ENCODE peak calls at places on chromosomes 4 and X, in ten cellular contexts. D is adrenal gland, A is Peyer's patch, L is heart left ventricle, Z is upper lobe of left lung, V is body of pancreas, F is ovary, T is gastrocnemius medialis, K is esophagus squamous epithelium, S is transverse colon. M is an unnamed sample.

GRCh38 chr4:174828845-174829701 is at the start of gene GLRA3:
- DNase-seq in A (peak; percentile 71), L (no peak), D (peak; percentile 16), T (no peak), V (peak; percentile 65), Z (peak; percentile 86), S (peak; percentile 15), K (no peak), F (no peak), M (no peak)

GRCh38 chr4:150310159-150310895 is 232.1 kb downstream of the DCLK2 start:
- DNase-seq in D (no peak), A (no peak), T (no peak), S (no peak), Z (no peak), L (no peak), V (no peak), K (no peak), F (no peak), M (no peak)

GRCh38 chrX:24956828-24957227 is 58.9 kb downstream of the ARX start:
- DNase-seq in V (no peak), D (no peak), S (no peak), L (no peak), T (no peak), Z (no peak), A (no peak), K (no peak), F (no peak), M (no peak)

GRCh38 chr4:123419885-123420743 is 23.5 kb downstream of the SPRY1 start:
- DNase-seq in K (no peak), T (no peak), D (no peak), V (no peak), L (no peak), Z (no peak), A (no peak), F (no peak), S (no peak), M (no peak)

GRCh38 chr4:38055566-38055965 is 95.4 kb downstream of the PTTG2 start:
- DNase-seq in K (no peak), V (no peak), T (no peak), A (no peak), L (no peak), Z (no peak), F (no peak), D (no peak), S (no peak), M (no peak)

GRCh38 chrX:129642641-129643040 is 12.1 kb downstream of the APLN start:
- DNase-seq in T (no peak), S (no peak), Z (no peak), A (no peak), V (no peak), K (no peak), D (peak; percentile 64), L (no peak), F (no peak), M (no peak)

GRCh38 chrX:41449615-41450014 is 2.5 kb downstream of the NYX start:
- DNase-seq in V (no peak), Z (no peak), L (peak; percentile 25), D (no peak), S (no peak), K (no peak), T (peak; percentile 47), A (no peak), F (no peak), M (no peak)

GRCh38 chr4:27088491-27088890 is 227.8 kb downstream of the STIM2 start:
- DNase-seq in S (no peak), V (no peak), F (no peak), L (no peak), Z (no peak), K (no peak), T (no peak), D (no peak), A (no peak), M (no peak)

GRCh38 chrX:135982860-135983259 is 2.4 kb upstream of the SLC9A6 start:
- DNase-seq in Z (no peak), L (no peak), K (no peak), S (no peak), A (no peak), D (no peak), T (no peak), F (no peak), V (no peak), M (no peak)

GRCh38 chr4:98352940-98353339 is 91.8 kb downstream of the RAP1GDS1 start:
- DNase-seq in S (no peak), T (no peak), F (no peak), D (no peak), K (no peak), L (no peak), Z (no peak), A (no peak), V (no peak), M (no peak)

GRCh38 chrX:124594017-124594651 is 247.8 kb downstream of the SH2D1A start:
- DNase-seq in K (no peak), F (no peak), V (no peak), A (no peak), Z (no peak), S (no peak), D (peak; percentile 40), L (no peak), T (no peak), M (no peak)

GRCh38 chr4:168610911-168611530 is 114.2 kb downstream of the PALLD start:
- DNase-seq in F (no peak), K (no peak), S (no peak), Z (no peak), L (no peak), T (no peak), D (no peak), V (no peak), A (no peak), M (no peak)

GRCh38 chr4:48998440-48998839 is 12.4 kb downstream of the CWH43 start:
- DNase-seq in K (no peak), V (no peak), L (no peak), A (no peak), F (no peak), Z (no peak), D (no peak), S (no peak), T (no peak), M (no peak)
- H3K9me3 ChIP-seq in K (no peaks in the 10 kb centered on the region), V (no peaks in the 10 kb centered on the region), L (no peaks in the 10 kb centered on the region), A (no peaks in the 10 kb centered on the region), F (no peaks in the 10 kb centered on the region), Z (no peaks in the 10 kb centered on the region), D (no peaks in the 10 kb centered on the region), S (no peaks in the 10 kb centered on the region), T (no peaks in the 10 kb centered on the region), M (no peaks in the 10 kb centered on the region)

GRCh38 chr4:99859618-99860017 is 34.6 kb downstream of the LAMTOR3 start:
- DNase-seq in V (no peak), F (no peak), A (no peak), L (no peak), S (no peak), D (no peak), T (no peak), K (no peak), Z (no peak), M (peak; percentile 68)
- TF ChIP-seq POLR2A in V (no peak), F (no peak), A (no peak), L (no peak), S (no peak), D (no peak), T (no peak), K (no peak), Z (no peak), M (no peak)

GRCh38 chr4:6971536-6972374 is 62.1 kb downstream of the TBC1D14 start:
- DNase-seq in F (no peak), T (no peak), Z (no peak), S (no peak), L (no peak), V (no peak), A (peak; percentile 15), D (peak; percentile 83), K (no peak), M (no peak)

GRCh38 chr4:6972375-6972650 is 62.7 kb downstream of the TBC1D14 start:
- DNase-seq in V (no peak), D (no peak), L (no peak), T (no peak), Z (no peak), K (no peak), S (no peak), A (no peak), F (no peak), M (no peak)

GRCh38 chr4:6967846-6968340 is 58.3 kb downstream of the TBC1D14 start:
- DNase-seq in Z (no peak), K (no peak), V (no peak), S (no peak), T (no peak), L (no peak), A (peak; percentile 12), D (no peak), F (no peak), M (no peak)

GRCh38 chr4:6968496-6968895 is 58.9 kb downstream of the TBC1D14 start:
- DNase-seq in T (no peak), L (no peak), V (no peak), A (peak; percentile 6), K (no peak), F (no peak), D (no peak), S (no peak), Z (no peak), M (no peak)

DNA sequence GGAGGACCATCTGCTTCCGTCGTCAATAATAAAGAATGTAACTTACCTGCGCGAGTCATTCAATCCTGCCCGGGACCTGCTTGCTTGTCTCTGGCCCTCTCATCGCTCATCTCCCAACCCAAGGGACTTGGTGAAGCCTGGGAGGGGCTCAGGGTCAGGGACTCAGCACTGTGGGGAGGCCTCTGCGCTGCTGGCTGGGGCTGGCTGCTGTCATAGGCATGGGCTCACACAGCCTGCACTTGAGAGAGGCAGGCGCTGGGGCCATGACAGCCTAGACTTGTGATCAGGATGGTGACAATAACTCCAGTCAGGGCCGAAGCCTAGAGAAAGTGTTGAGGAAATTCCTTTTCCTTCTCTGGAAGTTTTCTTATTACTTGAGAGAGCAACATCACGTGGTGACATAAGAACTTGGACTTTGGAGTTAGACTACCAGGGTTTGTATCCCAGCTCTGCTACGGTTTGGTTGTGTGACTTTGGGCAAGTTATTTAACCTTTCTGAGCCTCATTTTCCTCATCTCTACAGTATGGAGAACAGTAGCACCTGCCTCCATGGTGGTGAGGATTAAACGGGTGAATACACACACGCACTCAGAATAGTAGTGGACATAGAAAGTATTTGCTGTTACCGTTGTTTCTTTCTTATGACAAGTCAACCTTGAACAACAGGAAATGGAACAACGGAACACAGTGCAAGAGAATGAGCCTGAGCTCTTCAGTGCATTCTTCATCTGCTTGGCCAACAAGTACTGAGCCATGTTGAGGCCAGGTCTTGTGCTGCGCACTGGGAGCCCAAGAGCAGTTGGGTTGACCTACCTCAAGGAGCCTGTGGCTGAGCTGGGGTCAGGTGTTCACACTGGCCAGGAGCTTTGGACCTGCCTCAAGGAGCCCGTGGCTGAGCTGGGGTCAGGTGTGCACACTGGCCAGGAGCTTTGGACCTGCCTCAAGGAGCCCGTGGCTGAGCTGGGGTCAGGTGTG is 60.5 kb downstream of the TBC1D14 start:
- DNase-seq in T (no peak), D (no peak), F (no peak), S (no peak), K (no peak), V (no peak), Z (no peak), A (peak; percentile 13), L (no peak), M (no peak)
- H3K27ac ChIP-seq in T (peak overlapping the region; percentile 7), D (no peak overlapping the region), F (no peak overlapping the region), S (peak overlapping the region; percentile 65), K (no peak overlapping the region), V (no peak overlapping the region), Z (no peak overlapping the region), A (peak overlapping the region; percentile 77), L (no peak overlapping the region), M (no peak overlapping the region)

GRCh38 chrX:13622565-13622964 is 30.4 kb upstream of the TCEANC start:
- DNase-seq in L (no peak), T (no peak), S (no peak), D (no peak), V (no peak), Z (no peak), K (no peak), A (no peak), F (no peak), M (no peak)

GRCh38 chrX:13620202-13620601 is 32.7 kb upstream of the TCEANC start:
- DNase-seq in D (no peak), L (no peak), Z (no peak), S (no peak), V (no peak), A (no peak), T (no peak), K (no peak), F (no peak), M (no peak)
- H3K9me3 ChIP-seq in D (no peaks in the 10 kb centered on the region), L (no peaks in the 10 kb centered on the region), Z (peaks cover 6% of the 10 kb centered on the region), S (no peaks in the 10 kb centered on the region), V (no peaks in the 10 kb centered on the region), A (no peaks in the 10 kb centered on the region), T (no peaks in the 10 kb centered on the region), K (no peaks in the 10 kb centered on the region), F (no peaks in the 10 kb centered on the region), M (no peaks in the 10 kb centered on the region)

M was measured in thyroid gland.